ENCODE peak calls at places on chromosomes 6 and 20, in nine cellular contexts. H is kidney, M is fibroblast of lung, E is suprapubic skin, Q is endodermal cell, J is A549, Y is neural progenitor cell, Z is IMR-90, R is heart right ventricle. V is an unnamed sample.

GRCh38 chr6:127301199-127301700 is 34.6 kb downstream of the RNF146 start:
- DNase-seq in H (no peak), M (peak; percentile 53), E (no peak), Q (no peak), J (no peak), Y (no peak), Z (peak; percentile 65), R (no peak), V (no peak)

GRCh38 chr20:56440346-56441007 is 27.9 kb upstream of the RTF2 start:
- DNase-seq in H (no peak), M (no peak), E (no peak), Q (no peak), J (no peak), Y (no peak), Z (no peak), R (no peak), V (no peak)

GRCh38 chr20:53706008-53706481 is 112.4 kb upstream of the ZNF217 start:
- DNase-seq in H (no peak), M (no peak), E (no peak), Q (no peak), J (no peak), Y (no peak), Z (peak; percentile 33), R (no peak), V (no peak)

GRCh38 chr6:610882-611281 is 46.0 kb downstream of the HUS1B start:
- DNase-seq in H (no peak), M (peak; percentile 9), E (no peak), Q (no peak), J (no peak), Y (no peak), Z (no peak), R (no peak), V (no peak)

GRCh38 chr6:2695464-2696095 is 55.1 kb downstream of the MYLK4 start:
- DNase-seq in H (no peak), M (peak; percentile 74), E (no peak), Q (no peak), J (peak; percentile 10), Y (peak; percentile 9), Z (peak; percentile 57), R (no peak), V (no peak)

GRCh38 chr6:44966449-44967091 is 361.6 kb upstream of the RUNX2 start:
- DNase-seq in H (no peak), M (peak; percentile 48), E (no peak), Q (no peak), J (peak; percentile 57), Y (no peak), Z (peak; percentile 81), R (no peak), V (peak; percentile 74)

GRCh38 chr6:153511896-153512496 is 380.9 kb upstream of the RGS17 start:
- DNase-seq in H (no peak), M (peak; percentile 40), E (no peak), Q (peak; percentile 56), J (peak; percentile 23), Y (peak; percentile 41), Z (peak; percentile 3), R (no peak), V (peak; percentile 28)

GRCh38 chr6:111673871-111674270 is 68.2 kb upstream of the TRAF3IP2 start:
- DNase-seq in H (no peak), M (no peak), E (no peak), Q (no peak), J (no peak), Y (no peak), Z (no peak), R (no peak), V (no peak)

GRCh38 chr20:18639501-18639979 is 51.7 kb downstream of the DTD1 start:
- DNase-seq in H (no peak), M (no peak), E (no peak), Q (no peak), J (no peak), Y (no peak), Z (no peak), R (peak; percentile 9), V (no peak)

GRCh38 chr20:25573288-25574251 is 11.8 kb downstream of the NINL start:
- DNase-seq in H (no peak), M (peak; percentile 85), E (no peak), Q (peak; percentile 22), J (no peak), Y (no peak), Z (peak; percentile 87), R (no peak), V (no peak)

GRCh38 chr6:14321992-14322772 is 204.6 kb downstream of the CD83 start:
- DNase-seq in H (no peak), M (peak; percentile 4), E (no peak), Q (peak; percentile 81), J (peak; percentile 12), Y (peak; percentile 18), Z (no peak), R (no peak), V (no peak)

GRCh38 chr20:11902264-11902663 is 15.4 kb upstream of the BTBD3 start:
- DNase-seq in H (no peak), M (peak; percentile 76), E (no peak), Q (no peak), J (peak; percentile 14), Y (no peak), Z (peak; percentile 82), R (no peak), V (no peak)

GRCh38 chr6:169487579-169488205 is 214.1 kb downstream of the WDR27 start:
- DNase-seq in H (no peak), M (peak; percentile 43), E (no peak), Q (no peak), J (no peak), Y (no peak), Z (peak; percentile 13), R (no peak), V (peak; percentile 6)

GRCh38 chr6:34836451-34836850 is 44.6 kb downstream of the BLTP3A start:
- DNase-seq in H (no peak), M (no peak), E (no peak), Q (no peak), J (no peak), Y (no peak), Z (no peak), R (no peak), V (no peak)

GRCh38 chr20:1918766-1919165 is 23.6 kb downstream of the SIRPA start:
- DNase-seq in H (peak; percentile 44), M (no peak), E (no peak), Q (no peak), J (no peak), Y (no peak), Z (no peak), R (peak; percentile 23), V (no peak)
- TF ChIP-seq CTCF in H (no peak), M (no peak), E (no peak), Q (no peak), J (no peak), Y (no peak), Z (no peak), R (no peak), V (no peak)

GRCh38 chr6:108675226-108676160 is 114.8 kb downstream of the FOXO3 start:
- DNase-seq in H (no peak), M (no peak), E (no peak), Q (no peak), J (no peak), Y (no peak), Z (no peak), R (no peak), V (no peak)

GRCh38 chr6:108677357-108677756 is 116.6 kb downstream of the FOXO3 start:
- DNase-seq in H (no peak), M (no peak), E (no peak), Q (no peak), J (no peak), Y (no peak), Z (peak; percentile 20), R (no peak), V (no peak)

GRCh38 chr6:108673602-108674001 is 112.9 kb downstream of the FOXO3 start:
- DNase-seq in H (no peak), M (no peak), E (no peak), Q (no peak), J (peak; percentile 27), Y (no peak), Z (peak; percentile 29), R (no peak), V (peak; percentile 76)

GRCh38 chr6:108677894-108678293 is 117.2 kb downstream of the FOXO3 start:
- DNase-seq in H (no peak), M (no peak), E (no peak), Q (no peak), J (no peak), Y (no peak), Z (no peak), R (no peak), V (no peak)

DNA sequence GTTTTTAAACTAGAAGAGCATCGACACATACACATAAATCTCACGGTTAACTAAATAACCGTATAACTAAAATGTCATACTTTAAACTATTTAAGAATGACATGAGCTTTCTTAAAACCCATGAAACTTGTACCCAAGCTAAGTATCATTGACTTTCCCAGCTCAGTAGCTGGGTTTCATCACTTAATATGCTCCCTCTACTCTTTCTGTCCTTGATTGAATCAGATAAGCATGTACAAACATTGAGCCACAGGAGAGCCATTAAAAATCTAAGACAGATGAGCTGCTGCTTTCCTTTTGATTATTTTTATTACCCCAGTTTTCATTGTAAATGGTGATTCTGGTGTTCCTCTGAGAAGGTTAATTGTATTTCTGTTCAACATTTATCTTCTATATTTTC is 115.8 kb downstream of the FOXO3 start:
- DNase-seq in H (no peak), M (no peak), E (no peak), Q (no peak), J (no peak), Y (no peak), Z (no peak), R (no peak), V (no peak)
- H3K27ac ChIP-seq in H (no peak overlapping the region), M (no peak overlapping the region), E (no peak overlapping the region), Q (no peak overlapping the region), J (no peak overlapping the region), Y (no peak overlapping the region), Z (no peak overlapping the region), R (peak overlapping the region; percentile 68), V (no peak overlapping the region)

GRCh38 chr20:1816384-1817381 is 78.5 kb upstream of the SIRPA start:
- DNase-seq in H (no peak), M (no peak), E (no peak), Q (peak; percentile 36), J (peak; percentile 55), Y (peak; percentile 51), Z (peak; percentile 63), R (peak; percentile 56), V (peak; percentile 83)

GRCh38 chr20:1813101-1813529 is 82.1 kb upstream of the SIRPA start:
- DNase-seq in H (peak; percentile 84), M (peak; percentile 97), E (no peak), Q (peak; percentile 1), J (peak; percentile 86), Y (no peak), Z (peak; percentile 97), R (peak; percentile 75), V (peak; percentile 81)

GRCh38 chr20:1811621-1812498 is 83.3 kb upstream of the SIRPA start:
- DNase-seq in H (no peak), M (no peak), E (no peak), Q (peak; percentile 65), J (peak; percentile 25), Y (peak; percentile 69), Z (peak; percentile 41), R (no peak), V (no peak)

GRCh38 chr20:1815502-1816085 is 79.6 kb upstream of the SIRPA start:
- DNase-seq in H (no peak), M (no peak), E (no peak), Q (no peak), J (no peak), Y (no peak), Z (no peak), R (no peak), V (no peak)

GRCh38 chr20:1813674-1814635 is 81.3 kb upstream of the SIRPA start:
- DNase-seq in H (no peak), M (peak; percentile 62), E (no peak), Q (peak; percentile 10), J (no peak), Y (no peak), Z (no peak), R (no peak), V (no peak)
- TF ChIP-seq CTCF in H (no peak), M (no peak), E (no peak), Q (no peak), J (no peak), Y (no peak), Z (no peak), R (no peak), V (no peak)

GRCh38 chr20:17617868-17618672 is 48.2 kb downstream of the DSTN start:
- DNase-seq in H (peak; percentile 61), M (no peak), E (no peak), Q (no peak), J (no peak), Y (no peak), Z (no peak), R (no peak), V (no peak)
- H3K27ac ChIP-seq in H (no peak overlapping the region), M (no peak overlapping the region), E (no peak overlapping the region), Q (no peak overlapping the region), J (no peak overlapping the region), Y (no peak overlapping the region), Z (no peak overlapping the region), R (no peak overlapping the region), V (peak overlapping the region; percentile 76)

V was measured in RWPE1.